ENCODE peak calls at places on chromosome 22, in ten cellular contexts. R, T, I, H, S, A, W, L, U and N are unnamed samples.
A peak's percentile ranks its signal among the peaks of the same experiment; 100 is the strongest.

GRCh38 chr22:35726933-35727332 is 9.3 kb downstream of the APOL5 start:
- DNase-seq in W (no peak), T (no peak), R (no peak), I (no peak), U (no peak), S (no peak), A (no peak), L (no peak), H (no peak), N (no peak)

GRCh38 chr22:27962268-27963191 is 43.5 kb upstream of the PITPNB start:
- DNase-seq in H (no peak), I (no peak), A (no peak), T (no peak), R (no peak), W (no peak), U (no peak), S (no peak), L (no peak), N (no peak)

GRCh38 chr22:22060200-22061084 is 77.9 kb upstream of the TOP3B start:
- DNase-seq in U (peak; percentile 42), T (peak; percentile 9), W (peak; percentile 17), L (peak; percentile 61), R (no peak), S (peak; percentile 4), A (peak; percentile 77), H (peak; percentile 88), I (no peak), N (no peak)

GRCh38 chr22:47406180-47406723 is 643.8 kb downstream of the TBC1D22A start:
- DNase-seq in S (no peak), R (no peak), L (no peak), A (no peak), T (no peak), W (no peak), U (no peak), I (no peak), H (no peak), N (no peak)

GRCh38 chr22:47343611-47344010 is 581.2 kb downstream of the TBC1D22A start:
- DNase-seq in R (no peak), H (no peak), S (peak; percentile 1), W (no peak), A (no peak), L (no peak), T (no peak), U (no peak), I (no peak), N (no peak)

GRCh38 chr22:26998134-26998533 is 340.7 kb downstream of the MIAT start:
- DNase-seq in T (no peak), S (no peak), U (no peak), A (no peak), I (no peak), H (no peak), L (no peak), W (no peak), R (no peak), N (no peak)

GRCh38 chr22:19057539-19057938 is 64.7 kb downstream of the DGCR2 start:
- DNase-seq in T (no peak), U (no peak), R (no peak), I (no peak), A (no peak), S (no peak), W (no peak), L (no peak), H (no peak), N (no peak)

GRCh38 chr22:41805639-41806038 is 5.2 kb downstream of the CCDC134 start:
- DNase-seq in L (no peak), H (no peak), R (no peak), W (no peak), I (no peak), A (no peak), U (no peak), T (no peak), S (no peak), N (no peak)

GRCh38 chr22:37848587-37849088 is 581 bp upstream of the EIF3L start:
- DNase-seq in T (no peak), W (peak; percentile 4), A (no peak), S (no peak), H (peak; percentile 57), L (peak; percentile 21), I (no peak), U (no peak), R (peak; percentile 2), N (no peak)

GRCh38 chr22:19767427-19768380 is 7.1 kb downstream of the TBX1 start:
- DNase-seq in H (peak; percentile 75), R (no peak), I (no peak), U (no peak), W (no peak), T (no peak), A (no peak), L (no peak), S (no peak), N (no peak)